ENCODE peak calls at places on chromosomes 13 and 19, in four cellular contexts. One of them, this sample, is unnamed.

GRCh38 chr13:83065136-83065535 is 817.1 kb downstream of the SLITRK1 start:
- DNase-seq in bronchial epithelial cell: no peak
- DNase-seq in right lobe of liver: no peak
- DNase-seq in spleen: no peak
- DNase-seq in this sample: peak

GRCh38 chr13:33524086-33524485 is 238.5 kb upstream of the STARD13 start:
- DNase-seq in right lobe of liver: no peak
- DNase-seq in spleen: no peak
- DNase-seq in bronchial epithelial cell: no peak
- DNase-seq in this sample: no peak

GRCh38 chr19:7888826-7889217 is 512 bp downstream of the LRRC8E start:
- DNase-seq in spleen: no peak
- DNase-seq in right lobe of liver: no peak
- DNase-seq in bronchial epithelial cell: no peak
- DNase-seq in this sample: no peak

GRCh38 chr13:107497661-107498060 is 717.7 kb downstream of the LIG4 start:
- DNase-seq in spleen: no peak
- DNase-seq in bronchial epithelial cell: no peak
- DNase-seq in right lobe of liver: no peak
- DNase-seq in this sample: no peak

GRCh38 chr13:33132644-33133440 is 116.6 kb downstream of the KL start:
- DNase-seq in right lobe of liver: no peak
- DNase-seq in bronchial epithelial cell: no peak
- DNase-seq in spleen: no peak
- DNase-seq in this sample: no peak

GRCh38 chr13:101520672-101521071 is 68.2 kb downstream of the ITGBL1 start:
- DNase-seq in right lobe of liver: no peak
- DNase-seq in bronchial epithelial cell: peak
- DNase-seq in spleen: no peak
- DNase-seq in this sample: no peak

GRCh38 chr13:76885203-76886004 is 801 bp downstream of the KCTD12 start:
- DNase-seq in bronchial epithelial cell: peak
- DNase-seq in right lobe of liver: peak
- DNase-seq in spleen: peak
- DNase-seq in this sample: no peak

GRCh38 chr13:102309110-102309509 is 92.7 kb downstream of the FGF14 start:
- DNase-seq in bronchial epithelial cell: peak
- DNase-seq in right lobe of liver: no peak
- DNase-seq in spleen: no peak
- DNase-seq in this sample: no peak

GRCh38 chr19:32363175-32363574 is 17.8 kb downstream of the ZNF507 start:
- DNase-seq in bronchial epithelial cell: peak
- DNase-seq in spleen: no peak
- DNase-seq in right lobe of liver: no peak
- DNase-seq in this sample: no peak

GRCh38 chr19:39261704-39262103 is 6.5 kb upstream of the IFNL2 start:
- DNase-seq in bronchial epithelial cell: no peak
- DNase-seq in spleen: no peak
- DNase-seq in right lobe of liver: no peak
- DNase-seq in this sample: no peak

GRCh38 chr13:63189712-63190111 is 1774.1 kb upstream of the PCDH20 start:
- DNase-seq in bronchial epithelial cell: no peak
- DNase-seq in right lobe of liver: no peak
- DNase-seq in spleen: no peak
- DNase-seq in this sample: no peak

GRCh38 chr19:4976412-4977298 is 7.7 kb downstream of the KDM4B start:
- DNase-seq in spleen: peak
- DNase-seq in right lobe of liver: peak
- DNase-seq in bronchial epithelial cell: peak
- DNase-seq in this sample: peak
- TF ChIP-seq CTCF in spleen: peak
- TF ChIP-seq CTCF in right lobe of liver: peak
- TF ChIP-seq CTCF in bronchial epithelial cell: peak
- TF ChIP-seq CTCF in this sample: peak

GRCh38 chr13:75867718-75868117 is 231.6 kb downstream of the LMO7 start:
- DNase-seq in right lobe of liver: no peak
- DNase-seq in spleen: no peak
- DNase-seq in bronchial epithelial cell: no peak
- DNase-seq in this sample: no peak

GRCh38 chr13:75870397-75870801 is 234.3 kb downstream of the LMO7 start:
- DNase-seq in bronchial epithelial cell: peak
- DNase-seq in spleen: no peak
- DNase-seq in right lobe of liver: no peak
- DNase-seq in this sample: no peak

GRCh38 chr13:75872970-75873369 is 236.8 kb downstream of the LMO7 start:
- DNase-seq in bronchial epithelial cell: no peak
- DNase-seq in right lobe of liver: no peak
- DNase-seq in spleen: no peak
- DNase-seq in this sample: no peak

GRCh38 chr13:75871059-75871458 is 234.9 kb downstream of the LMO7 start:
- DNase-seq in spleen: no peak
- DNase-seq in right lobe of liver: no peak
- DNase-seq in bronchial epithelial cell: no peak
- DNase-seq in this sample: no peak

DNA sequence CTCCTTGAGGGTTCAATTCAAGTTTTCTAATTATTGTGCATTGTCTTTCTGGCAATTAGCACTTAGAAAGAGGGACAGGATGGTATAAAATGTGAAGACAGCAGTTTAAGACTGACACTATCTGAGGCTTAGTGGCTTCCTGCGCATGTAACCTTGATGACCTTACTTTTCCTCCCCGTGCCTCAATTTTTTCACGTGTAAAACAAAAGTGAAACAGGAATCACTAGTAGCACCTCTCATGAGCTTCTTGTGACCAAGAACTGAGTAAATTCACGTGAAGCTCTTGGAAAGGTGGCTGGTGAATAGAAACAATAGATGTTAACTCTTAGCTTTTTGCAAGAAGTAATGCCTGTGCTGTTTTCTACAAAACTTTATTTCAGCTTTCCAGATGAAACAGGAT is 233.9 kb downstream of the LMO7 start:
- DNase-seq in bronchial epithelial cell: no peak
- DNase-seq in spleen: no peak
- DNase-seq in right lobe of liver: no peak
- DNase-seq in this sample: no peak
- H3K4me3 ChIP-seq in bronchial epithelial cell: no peak
- H3K4me3 ChIP-seq in spleen: no peak
- H3K4me3 ChIP-seq in right lobe of liver: peak
- H3K4me3 ChIP-seq in this sample: no peak

DNA sequence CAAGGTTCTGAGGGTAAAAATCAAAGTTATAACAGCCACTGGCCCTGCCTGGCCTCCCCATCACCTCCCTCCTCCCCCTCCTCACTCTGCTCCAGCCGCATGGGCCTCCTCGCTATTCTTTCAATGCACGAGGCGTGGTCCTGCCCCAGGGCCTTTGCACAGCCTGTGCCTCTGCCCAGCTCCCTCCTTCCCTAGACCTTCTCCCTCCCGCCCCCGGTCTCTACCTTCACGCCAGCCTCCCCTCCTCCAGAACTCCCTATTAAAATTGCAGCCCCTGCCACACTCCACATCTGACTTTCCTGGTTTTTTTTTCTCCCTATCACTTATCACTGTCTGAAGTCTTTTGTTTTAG is 3.3 kb downstream of the RAX2 start:
- DNase-seq in spleen: no peak
- DNase-seq in bronchial epithelial cell: no peak
- DNase-seq in right lobe of liver: no peak
- DNase-seq in this sample: no peak
- TF ChIP-seq CTCF in spleen: no peak
- TF ChIP-seq CTCF in bronchial epithelial cell: no peak
- TF ChIP-seq CTCF in right lobe of liver: no peak
- TF ChIP-seq CTCF in this sample: no peak

GRCh38 chr19:4414800-4415251 is 12.4 kb downstream of the CHAF1A start:
- DNase-seq in right lobe of liver: no peak
- DNase-seq in bronchial epithelial cell: no peak
- DNase-seq in spleen: no peak
- DNase-seq in this sample: no peak
- H3K4me3 ChIP-seq in right lobe of liver: no peak
- H3K4me3 ChIP-seq in bronchial epithelial cell: no peak
- H3K4me3 ChIP-seq in spleen: no peak
- H3K4me3 ChIP-seq in this sample: no peak

GRCh38 chr13:111046590-111047141 is 68.4 kb upstream of the ARHGEF7 start:
- DNase-seq in bronchial epithelial cell: no peak
- DNase-seq in spleen: no peak
- DNase-seq in right lobe of liver: no peak
- DNase-seq in this sample: no peak
- TF ChIP-seq CTCF in bronchial epithelial cell: peak
- TF ChIP-seq CTCF in spleen: no peak
- TF ChIP-seq CTCF in right lobe of liver: no peak
- TF ChIP-seq CTCF in this sample: peak

GRCh38 chr13:40790232-40790631 is 821 bp downstream of the SLC25A15 start:
- DNase-seq in bronchial epithelial cell: no peak
- DNase-seq in spleen: no peak
- DNase-seq in right lobe of liver: no peak
- DNase-seq in this sample: no peak
- H3K4me3 ChIP-seq in bronchial epithelial cell: peak
- H3K4me3 ChIP-seq in spleen: peak
- H3K4me3 ChIP-seq in right lobe of liver: peak
- H3K4me3 ChIP-seq in this sample: peak

DNA sequence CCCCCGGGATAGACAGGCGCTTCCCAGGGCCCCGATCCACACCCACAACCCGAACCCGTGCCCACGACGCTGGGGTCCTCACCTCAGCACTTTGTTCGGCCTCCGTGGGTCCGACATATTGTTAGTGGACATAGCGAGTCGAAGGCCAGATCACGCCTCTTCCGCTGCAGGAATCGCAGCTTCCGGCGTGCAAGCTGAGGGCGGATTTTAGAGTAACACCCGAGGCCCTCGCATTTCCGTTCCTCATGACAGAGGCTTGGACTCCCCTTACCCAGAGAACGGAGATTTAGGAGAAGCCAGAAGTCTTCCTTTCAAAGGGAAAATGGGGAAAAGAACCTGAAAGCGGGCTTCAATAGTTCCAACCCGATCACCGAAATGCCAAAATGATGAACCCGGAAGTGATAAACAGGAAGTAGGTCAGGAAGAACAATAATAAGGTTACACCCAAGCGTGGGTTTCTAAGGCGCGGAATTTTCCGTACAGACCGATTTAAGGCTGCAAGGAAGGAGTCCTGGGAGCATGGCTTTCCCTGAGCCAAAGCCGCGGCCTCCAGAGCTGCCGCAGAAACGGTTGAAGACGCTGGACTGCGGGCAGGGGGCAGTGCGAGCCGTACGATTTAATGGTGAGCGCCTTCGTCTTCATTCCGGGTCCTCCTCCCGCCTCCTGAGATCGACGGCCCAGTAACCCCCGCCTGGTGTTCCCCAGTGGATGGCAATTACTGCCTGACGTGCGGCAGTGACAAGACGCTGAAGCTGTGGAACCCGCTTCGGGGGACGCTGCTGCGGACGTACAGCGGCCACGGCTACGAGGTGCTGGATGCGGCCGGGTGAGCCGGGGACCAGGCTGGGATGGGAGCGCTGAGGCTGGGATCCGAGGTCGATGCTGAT is 2.9 kb downstream of the WDR83 start:
- DNase-seq in bronchial epithelial cell: peak
- DNase-seq in spleen: peak
- DNase-seq in right lobe of liver: peak
- DNase-seq in this sample: peak
- TF ChIP-seq CTCF in bronchial epithelial cell: no peak
- TF ChIP-seq CTCF in spleen: no peak
- TF ChIP-seq CTCF in right lobe of liver: no peak
- TF ChIP-seq CTCF in this sample: no peak

GRCh38 chr19:38221421-38221820 is 2.6 kb downstream of the DPF1 start:
- DNase-seq in spleen: no peak
- DNase-seq in right lobe of liver: no peak
- DNase-seq in bronchial epithelial cell: no peak
- DNase-seq in this sample: no peak

GRCh38 chr19:38223119-38223523 is 901 bp downstream of the DPF1 start:
- DNase-seq in right lobe of liver: no peak
- DNase-seq in bronchial epithelial cell: no peak
- DNase-seq in spleen: no peak
- DNase-seq in this sample: no peak

GRCh38 chr19:38221919-38222828 is 1.8 kb downstream of the DPF1 start:
- DNase-seq in spleen: no peak
- DNase-seq in bronchial epithelial cell: no peak
- DNase-seq in right lobe of liver: no peak
- DNase-seq in this sample: no peak

GRCh38 chr19:38223617-38224013 is 407 bp downstream of the DPF1 start:
- DNase-seq in bronchial epithelial cell: no peak
- DNase-seq in spleen: no peak
- DNase-seq in right lobe of liver: no peak
- DNase-seq in this sample: no peak

DNA sequence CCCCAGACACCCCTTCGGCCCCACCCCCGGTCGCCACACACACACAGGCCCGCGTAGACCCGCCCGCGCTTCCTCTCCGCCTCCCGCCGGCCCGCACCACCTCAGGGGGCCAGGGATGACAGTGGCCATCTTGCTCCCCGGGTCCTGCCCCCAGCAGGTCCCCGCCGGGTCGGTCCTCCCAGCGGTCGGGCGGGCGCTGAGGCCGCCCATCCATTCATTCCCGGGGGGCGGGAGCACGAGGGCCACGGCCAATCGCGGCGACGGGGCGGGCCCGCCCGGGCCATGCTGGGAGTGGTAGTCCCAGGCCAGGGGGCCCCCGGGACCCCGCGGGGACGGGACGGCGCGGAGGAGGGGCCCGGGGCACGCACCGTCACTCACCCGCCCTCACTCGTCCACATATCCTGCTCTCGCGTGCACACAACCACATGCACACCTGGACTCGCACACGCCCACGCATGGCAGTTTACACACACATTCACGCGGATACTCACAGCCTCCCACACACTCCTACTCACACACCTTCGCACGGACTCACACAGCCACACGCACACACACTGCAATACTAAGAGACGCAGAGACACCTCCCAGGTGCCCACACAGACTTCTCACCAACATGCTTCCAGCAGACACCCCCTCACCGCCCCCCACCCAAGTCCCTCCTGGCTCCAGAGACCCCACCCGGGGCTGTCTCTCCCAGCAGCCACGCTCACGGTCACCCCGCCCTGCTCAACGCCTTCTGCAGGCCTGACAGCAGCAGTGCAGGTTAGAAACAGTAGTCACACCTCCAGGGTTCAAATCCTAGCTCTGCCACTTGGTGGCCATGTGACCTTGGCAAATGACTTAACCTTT is at the start of gene DPF1:
- DNase-seq in spleen: no peak
- DNase-seq in bronchial epithelial cell: peak
- DNase-seq in right lobe of liver: no peak
- DNase-seq in this sample: no peak
- H3K4me3 ChIP-seq in spleen: peak
- H3K4me3 ChIP-seq in bronchial epithelial cell: peak
- H3K4me3 ChIP-seq in right lobe of liver: peak
- H3K4me3 ChIP-seq in this sample: peak

This sample was measured in epithelial cell of proximal tubule.